ENCODE peak calls at places on chromosomes 13 and 19, in six cellular contexts. S is H1, Z is SK-N-SH, O is K562, W is GM12878, U is HepG2. V is an unnamed sample.

GRCh38 chr19:2488942-2489731 is 13.2 kb downstream of the GADD45B start:
- DNase-seq in O (peak), U (no peak), W (no peak), Z (peak), S (peak), V (no peak)

GRCh38 chr13:42333613-42334328 is 61.8 kb downstream of the AKAP11 start:
- DNase-seq in W (no peak), O (no peak), U (peak), S (peak), Z (no peak), V (no peak)

GRCh38 chr13:50222569-50223332 is 207.5 kb downstream of the KCNRG start:
- DNase-seq in W (no peak), O (no peak), U (no peak), Z (no peak), S (no peak), V (no peak)

GRCh38 chr13:53285896-53286430 is 257.4 kb downstream of the OLFM4 start:
- DNase-seq in O (no peak), S (no peak), Z (no peak), U (no peak), W (no peak), V (no peak)

GRCh38 chr19:45564131-45564780 is 20.3 kb downstream of the OPA3 start:
- DNase-seq in S (peak), U (no peak), O (peak), W (no peak), Z (no peak), V (no peak)

GRCh38 chr13:105817011-105817410 is 718.5 kb downstream of the EFNB2 start:
- DNase-seq in W (no peak), Z (no peak), S (peak), O (no peak), U (no peak), V (no peak)

GRCh38 chr13:89150362-89150761 is 1479.2 kb downstream of the SLITRK5 start:
- DNase-seq in W (no peak), S (no peak), U (no peak), Z (no peak), O (no peak), V (no peak)

GRCh38 chr13:113171250-113172125 is 13.0 kb downstream of the PROZ start:
- DNase-seq in S (no peak), Z (no peak), U (no peak), W (no peak), O (no peak), V (no peak)

GRCh38 chr19:21466627-21467026 is 38.8 kb upstream of the ZNF429 start:
- DNase-seq in W (no peak), U (no peak), S (no peak), O (no peak), Z (no peak), V (no peak)

GRCh38 chr13:89380101-89380500 is 1708.9 kb downstream of the SLITRK5 start:
- DNase-seq in W (no peak), Z (no peak), S (no peak), O (no peak), U (peak), V (peak)

GRCh38 chr19:4531562-4532165 is 3.4 kb downstream of the PLIN5 start:
- DNase-seq in W (no peak), O (no peak), Z (peak), S (no peak), U (no peak), V (no peak)

GRCh38 chr13:25214371-25215252 is 42.5 kb upstream of the AMER2 start:
- DNase-seq in Z (no peak), W (no peak), U (no peak), O (no peak), S (no peak), V (no peak)

GRCh38 chr13:90185734-90186133 is 1161.8 kb upstream of the MIR17HG start:
- DNase-seq in O (no peak), S (no peak), W (no peak), Z (no peak), U (no peak), V (no peak)

GRCh38 chr13:32695602-32696250 is 109.5 kb downstream of the PDS5B start:
- DNase-seq in Z (no peak), U (no peak), W (no peak), O (no peak), S (no peak), V (no peak)

GRCh38 chr13:68748038-68748437 is 1359.6 kb upstream of the ATXN8OS start:
- DNase-seq in U (no peak), Z (no peak), S (no peak), O (no peak), W (no peak), V (peak)

GRCh38 chr19:16661480-16662034 is 618 bp downstream of the TMEM38A start:
- DNase-seq in S (peak), Z (peak), O (peak), U (no peak), W (no peak), V (no peak)

GRCh38 chr19:16394111-16394510 is 69.5 kb downstream of the KLF2 start:
- DNase-seq in Z (no peak), U (no peak), W (no peak), S (no peak), O (no peak), V (no peak)

GRCh38 chr13:97344250-97345175 is 89.5 kb upstream of the RAP2A start:
- DNase-seq in O (no peak), Z (peak), S (no peak), U (peak), W (no peak), V (peak)

GRCh38 chr13:40116008-40116407 is 460.5 kb downstream of the COG6 start:
- DNase-seq in U (peak), S (no peak), W (peak), Z (no peak), O (peak), V (peak)

GRCh38 chr13:98353750-98354149 is 176.7 kb upstream of the RNF113B start:
- DNase-seq in U (no peak), O (no peak), Z (no peak), S (no peak), W (no peak), V (no peak)

GRCh38 chr19:4369888-4370260 is 26.5 kb downstream of the MPND start:
- DNase-seq in W (no peak), O (no peak), S (peak), Z (no peak), U (no peak), V (no peak)

GRCh38 chr13:24050796-24051715 is 109.5 kb upstream of the SPATA13 start:
- DNase-seq in S (no peak), U (no peak), W (no peak), O (no peak), Z (no peak), V (no peak)

GRCh38 chr13:24251525-24251924 is 57.9 kb upstream of the C1QTNF9 start:
- DNase-seq in U (no peak), S (no peak), W (no peak), Z (no peak), O (no peak), V (no peak)

GRCh38 chr13:40558656-40559055 is 107.8 kb downstream of the FOXO1 start:
- DNase-seq in U (no peak), Z (no peak), W (no peak), O (no peak), S (no peak), V (no peak)

GRCh38 chr19:45147835-45148676 is 12.7 kb downstream of the NKPD1 start:
- DNase-seq in U (no peak), W (no peak), O (no peak), S (peak), Z (no peak), V (no peak)

GRCh38 chr13:109781384-109782065 is 4.9 kb downstream of the IRS2 start:
- DNase-seq in U (no peak), W (no peak), S (no peak), Z (peak), O (no peak), V (no peak)

GRCh38 chr19:45103200-45103624 is 10.2 kb downstream of the PPP1R37 start:
- DNase-seq in S (no peak), U (no peak), Z (no peak), O (no peak), W (no peak), V (no peak)

GRCh38 chr13:86403213-86403612 is 604.0 kb upstream of the SLITRK6 start:
- DNase-seq in S (no peak), U (no peak), Z (no peak), W (no peak), O (no peak), V (no peak)

GRCh38 chr19:51187395-51188226 is 37.3 kb upstream of the CD33 start:
- DNase-seq in U (no peak), S (no peak), W (no peak), Z (no peak), O (peak), V (no peak)

GRCh38 chr19:5850189-5850588 is 1.1 kb downstream of the FUT3 start:
- DNase-seq in Z (no peak), O (no peak), U (no peak), S (no peak), W (no peak), V (no peak)

GRCh38 chr19:13784731-13785452 is 10.4 kb upstream of the ZSWIM4 start:
- DNase-seq in Z (peak), W (no peak), S (peak), U (peak), O (peak), V (peak)

GRCh38 chr13:76791290-76791664 is 94.9 kb downstream of the KCTD12 start:
- DNase-seq in U (no peak), S (no peak), W (no peak), O (no peak), Z (no peak), V (no peak)

GRCh38 chr13:76795701-76796695 is 90.2 kb downstream of the KCTD12 start:
- DNase-seq in Z (no peak), S (no peak), W (no peak), U (no peak), O (no peak), V (no peak)

GRCh38 chr13:76798037-76798436 is 88.2 kb downstream of the KCTD12 start:
- DNase-seq in Z (no peak), S (no peak), O (no peak), U (no peak), W (no peak), V (no peak)

GRCh38 chr13:76790519-76791289 is 95.5 kb downstream of the KCTD12 start:
- DNase-seq in W (no peak), S (no peak), U (no peak), Z (no peak), O (no peak), V (no peak)

GRCh38 chr13:76792680-76793334 is 93.4 kb downstream of the KCTD12 start:
- DNase-seq in U (no peak), S (no peak), W (no peak), O (no peak), Z (no peak), V (no peak)
- TF ChIP-seq YY1 in U (no peak), S (no peak), W (no peak), O (no peak), Z (no peak), V (no peak)

DNA sequence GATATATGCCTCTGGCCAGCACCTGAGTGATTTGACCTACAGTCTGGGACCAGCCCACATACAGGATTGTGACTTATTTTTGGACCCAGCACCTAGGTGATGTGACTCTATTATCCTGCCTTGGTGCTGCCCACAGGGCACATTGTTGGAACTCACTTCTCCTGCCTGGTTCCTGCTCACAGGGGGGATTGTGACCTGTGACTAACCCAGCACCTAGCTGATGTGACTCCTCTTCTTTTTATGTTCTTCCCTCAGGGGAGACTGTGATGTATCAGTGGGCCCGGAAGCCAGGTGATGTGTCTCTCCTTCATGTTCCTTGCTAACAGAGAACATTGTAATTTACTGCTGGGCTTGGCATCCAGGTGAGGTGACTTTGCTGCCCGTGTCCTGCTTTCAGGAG is 63.0 kb upstream of the ZNF724 start:
- DNase-seq in W (no peak), U (no peak), O (no peak), S (no peak), Z (no peak), V (no peak)
- H3K9ac ChIP-seq in W (no peak), U (no peak), O (no peak), S (no peak), Z (no peak), V (no peak)

GRCh38 chr13:28031220-28031903 is 42.9 kb upstream of the URAD start:
- DNase-seq in S (no peak), U (no peak), W (no peak), Z (no peak), O (no peak), V (no peak)

GRCh38 chr13:28031929-28032328 is 43.4 kb upstream of the URAD start:
- DNase-seq in Z (no peak), O (no peak), U (no peak), S (no peak), W (no peak), V (no peak)

GRCh38 chr13:28034256-28034655 is 45.8 kb upstream of the URAD start:
- DNase-seq in U (no peak), W (no peak), S (no peak), Z (no peak), O (no peak), V (no peak)

GRCh38 chr13:28037399-28037798 is 48.9 kb upstream of the URAD start:
- DNase-seq in U (no peak), W (no peak), S (no peak), Z (no peak), O (no peak), V (peak)

DNA sequence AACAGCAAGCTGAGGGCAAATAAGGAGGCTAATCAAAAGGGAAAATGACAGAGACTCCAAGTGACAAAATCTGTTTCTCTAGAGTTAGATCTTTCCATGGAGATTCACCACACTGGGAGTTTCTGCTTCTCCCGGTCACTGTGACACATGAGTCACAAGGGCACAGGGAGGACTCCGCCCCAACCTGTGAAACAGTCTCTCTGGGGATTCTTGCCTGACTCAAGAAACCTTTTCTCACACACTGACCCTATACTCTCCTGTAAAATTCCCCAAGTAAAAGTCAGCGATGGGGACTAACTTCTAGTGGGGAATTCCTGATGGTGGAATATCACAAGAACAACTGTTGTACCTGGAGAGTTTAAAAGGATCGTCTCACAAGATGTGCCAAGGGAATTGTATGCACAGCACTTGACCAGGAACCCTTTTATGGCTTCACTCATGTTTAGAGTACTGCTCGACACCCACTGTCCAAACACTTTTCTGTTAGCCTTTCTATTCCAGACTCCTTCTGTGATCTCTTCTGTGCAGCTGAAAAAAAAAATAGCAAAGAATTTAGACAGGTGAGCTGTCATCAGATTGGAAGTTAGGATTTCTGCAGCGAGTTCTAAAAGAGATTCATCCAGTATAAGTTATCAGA is 46.8 kb upstream of the URAD start:
- DNase-seq in Z (no peak), S (no peak), U (no peak), W (no peak), O (no peak), V (peak)
- TF ChIP-seq SIN3A in Z (no peak), S (no peak), U (no peak), W (no peak), O (no peak), V (no peak)

GRCh38 chr19:39595950-39596349 is 6.4 kb upstream of the LGALS13 start:
- DNase-seq in O (no peak), Z (no peak), W (no peak), S (no peak), U (no peak), V (no peak)
- TF ChIP-seq YY1 in O (no peak), Z (no peak), W (no peak), S (no peak), U (no peak), V (no peak)

GRCh38 chr19:48556163-48556562 is 4.2 kb downstream of the SULT2B1 start:
- DNase-seq in O (no peak), S (no peak), U (peak), Z (no peak), W (no peak), V (no peak)

GRCh38 chr19:48553676-48554384 is 1.9 kb downstream of the SULT2B1 start:
- DNase-seq in U (peak), O (peak), W (no peak), Z (peak), S (no peak), V (no peak)

GRCh38 chr19:48552406-48553322 is 692 bp downstream of the SULT2B1 start:
- DNase-seq in U (no peak), S (no peak), Z (no peak), W (no peak), O (no peak), V (no peak)

GRCh38 chr19:48556825-48557224 is 4.9 kb downstream of the SULT2B1 start:
- DNase-seq in U (no peak), W (no peak), O (no peak), Z (no peak), S (no peak), V (no peak)

DNA sequence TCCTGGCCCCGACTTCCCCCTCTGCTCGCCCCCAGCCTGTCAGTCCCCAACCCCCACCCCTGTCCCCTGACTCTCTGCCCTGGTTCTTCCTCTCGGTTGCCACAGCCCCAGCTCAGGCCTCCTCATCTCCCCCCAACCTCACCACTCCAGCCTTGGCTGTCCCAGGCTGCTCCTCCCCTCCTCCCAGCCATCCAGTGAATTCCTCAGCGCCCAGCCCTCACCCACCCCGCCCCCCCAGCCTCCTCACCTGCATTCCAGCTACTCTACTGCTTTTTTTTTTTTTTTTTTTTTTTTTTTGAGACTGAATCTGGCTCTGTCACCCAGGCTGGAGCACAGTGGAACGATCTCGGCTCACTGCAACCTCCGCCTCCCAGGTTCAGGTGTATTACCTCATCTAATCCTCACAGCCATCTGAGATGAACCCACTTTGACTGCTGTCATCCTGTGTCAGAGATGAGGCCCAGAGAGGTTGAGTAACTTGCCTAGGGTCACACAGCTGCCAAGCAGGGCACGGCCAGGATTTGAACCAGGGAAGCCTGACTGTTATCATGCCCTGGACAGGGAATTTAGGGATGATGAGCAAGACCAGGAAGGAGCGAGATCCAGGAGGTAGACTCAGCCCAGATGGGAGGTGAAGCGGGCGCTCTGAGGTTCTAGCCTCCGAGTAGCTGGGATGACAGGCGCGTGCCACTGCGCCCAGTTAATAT is 2.6 kb downstream of the SULT2B1 start:
- DNase-seq in Z (no peak), S (peak), W (no peak), U (peak), O (no peak), V (no peak)
- H3K9ac ChIP-seq in Z (no peak), S (no peak), W (no peak), U (no peak), O (no peak), V (peak)

GRCh38 chr19:36488816-36489138 is 584 bp downstream of the ZNF566 start:
- DNase-seq in W (no peak), Z (peak), S (no peak), U (peak), O (peak), V (peak)
- TF ChIP-seq SIN3A in W (no peak), Z (no peak), S (no peak), U (no peak), O (no peak), V (no peak)

GRCh38 chr13:85148009-85148408 is 651.2 kb downstream of the SLITRK6 start:
- DNase-seq in U (peak), W (no peak), S (no peak), O (no peak), Z (no peak), V (no peak)
- TF ChIP-seq YY1 in U (no peak), W (no peak), S (no peak), O (no peak), Z (no peak), V (no peak)